ENCODE peak calls at places on chromosomes 5 and 9, in eight cellular contexts. H is IMR-90, S is K562, U is H1, L is WTC11, C is A549, B is GM12878, Q is SK-N-SH. O is an unnamed sample.

GRCh38 chr9:98263482-98264357 is 8.3 kb upstream of the TBC1D2 start:
- DNase-seq in Q (peak), B (peak), C (peak), L (peak), H (peak), S (peak), U (no peak), O (peak)

GRCh38 chr5:112348387-112348786 is 70.7 kb downstream of the EPB41L4A start:
- DNase-seq in Q (no peak), L (peak), U (no peak), H (no peak), C (no peak), B (no peak), S (no peak), O (no peak)

GRCh38 chr9:33472171-33472920 is 1.4 kb downstream of the NOL6 start:
- DNase-seq in S (no peak), L (no peak), H (no peak), C (no peak), Q (no peak), B (no peak), U (no peak), O (no peak)

GRCh38 chr5:113122053-113122452 is 145.5 kb downstream of the DCP2 start:
- DNase-seq in S (no peak), Q (no peak), H (peak), B (no peak), U (no peak), C (no peak), L (no peak), O (no peak)

GRCh38 chr9:693460-694390 is 147.8 kb upstream of the DMRT1 start:
- DNase-seq in C (no peak), Q (no peak), U (no peak), H (peak), S (no peak), L (no peak), B (no peak), O (no peak)

GRCh38 chr5:177315411-177315810 is 3.7 kb upstream of the MXD3 start:
- DNase-seq in S (no peak), U (no peak), L (no peak), B (no peak), Q (no peak), H (no peak), C (no peak), O (no peak)

GRCh38 chr5:72465601-72466563 is 41.3 kb downstream of the ZNF366 start:
- DNase-seq in S (no peak), C (no peak), Q (no peak), H (peak), L (no peak), B (peak), U (no peak), O (no peak)

GRCh38 chr9:133569891-133570651 is 35.6 kb downstream of the ADAMTSL2 start:
- DNase-seq in B (no peak), C (no peak), H (no peak), U (no peak), Q (peak), S (no peak), L (peak), O (no peak)

GRCh38 chr5:157926171-157926671 is 67.3 kb upstream of the CLINT1 start:
- DNase-seq in S (no peak), H (no peak), C (no peak), L (no peak), Q (no peak), U (no peak), B (no peak), O (peak)

GRCh38 chr9:133874061-133874638 is 118.0 kb downstream of the VAV2 start:
- DNase-seq in L (no peak), U (no peak), Q (peak), S (no peak), B (no peak), C (peak), H (peak), O (no peak)

GRCh38 chr5:64790210-64790609 is 21.5 kb downstream of the CWC27 start:
- DNase-seq in S (no peak), H (peak), L (no peak), U (no peak), B (no peak), C (no peak), Q (no peak), O (no peak)

GRCh38 chr5:175444060-175444904 is at the start of gene DRD1:
- DNase-seq in Q (peak), S (peak), H (peak), C (peak), L (peak), U (no peak), B (no peak), O (no peak)

GRCh38 chr5:131386779-131387178 is 122.9 kb downstream of the CDC42SE2 start:
- DNase-seq in H (peak), S (no peak), Q (no peak), U (no peak), B (no peak), L (no peak), C (no peak), O (peak)

GRCh38 chr9:96386157-96386556 is 2.6 kb upstream of the SLC35D2 start:
- DNase-seq in Q (no peak), C (no peak), S (no peak), L (no peak), U (no peak), B (no peak), H (no peak), O (peak)

GRCh38 chr9:96382175-96382574 is 1.3 kb downstream of the SLC35D2 start:
- DNase-seq in B (no peak), H (peak), C (no peak), L (no peak), Q (no peak), S (no peak), U (no peak), O (peak)

GRCh38 chr9:96381696-96382095 is 1.8 kb downstream of the SLC35D2 start:
- DNase-seq in H (no peak), C (no peak), S (no peak), B (no peak), Q (no peak), L (no peak), U (no peak), O (no peak)

GRCh38 chr9:96382839-96383164 is 709 bp downstream of the SLC35D2 start:
- DNase-seq in B (no peak), Q (no peak), C (no peak), S (no peak), U (no peak), H (no peak), L (no peak), O (no peak)

DNA sequence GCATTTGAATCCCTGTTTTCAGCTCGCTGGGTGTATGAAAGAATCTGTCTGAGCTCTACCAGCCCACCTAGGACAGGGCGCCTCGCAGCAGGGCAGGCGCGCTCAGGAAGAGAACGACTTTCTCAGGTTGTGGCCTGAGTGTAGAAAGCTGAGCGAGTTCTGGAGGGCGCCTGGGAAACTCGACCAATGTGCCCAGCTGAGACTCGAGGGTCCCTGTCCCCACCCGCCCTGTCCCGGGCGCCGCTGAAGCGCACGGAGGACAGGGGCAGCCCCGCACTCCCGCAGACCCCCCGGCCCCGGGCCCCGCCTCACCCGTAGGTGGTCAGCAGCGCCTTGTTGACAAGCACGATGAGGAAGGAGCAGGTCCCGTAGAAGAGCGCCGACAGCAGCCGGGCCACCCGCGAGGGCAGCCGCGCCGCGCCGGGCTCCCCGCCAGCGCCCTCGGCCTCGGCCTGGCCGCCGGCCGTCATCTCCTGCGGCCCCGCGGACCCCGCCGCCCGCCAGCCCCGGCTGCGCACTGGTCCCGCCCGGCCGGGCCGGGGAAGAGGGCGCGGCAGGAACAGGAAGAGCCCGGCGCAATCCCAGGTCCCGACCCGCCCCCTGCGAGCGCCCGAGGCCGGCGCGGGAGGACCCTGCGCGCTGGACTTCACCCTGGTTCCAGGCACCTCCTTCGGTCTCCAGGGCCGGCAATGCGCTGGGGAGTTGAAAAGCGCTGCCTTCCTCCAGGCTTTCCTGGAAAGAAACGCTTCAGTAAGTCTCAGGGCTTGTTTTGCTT is at the start of gene SLC35D2:
- DNase-seq in Q (peak), S (peak), H (peak), C (peak), B (no peak), U (no peak), L (peak), O (peak)
- TF ChIP-seq USF2 in Q (no peak), S (no peak), H (no peak), C (no peak), B (no peak), U (no peak), L (no peak), O (no peak)

DNA sequence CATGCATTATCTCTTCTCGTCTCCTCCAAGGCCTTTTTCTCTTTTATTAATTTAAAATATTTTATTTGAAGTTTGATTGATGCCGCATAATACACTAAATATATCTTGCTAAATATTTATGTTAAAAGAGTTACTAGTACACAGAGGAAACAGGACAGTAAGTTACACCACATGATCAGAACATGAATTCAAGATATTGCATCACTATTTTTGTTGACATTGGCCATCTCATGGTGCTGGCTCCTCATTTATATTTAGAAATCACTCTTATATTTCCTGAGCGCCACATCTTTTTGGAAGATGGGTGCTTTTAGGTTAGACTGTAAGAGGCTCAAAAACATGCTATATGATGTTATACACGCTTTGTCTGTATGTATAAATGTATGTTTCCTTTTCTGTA is 23.0 kb downstream of the SPEF2 start:
- DNase-seq in Q (no peak), S (no peak), U (no peak), B (no peak), L (no peak), C (no peak), H (no peak), O (no peak)
- TF ChIP-seq USF2 in Q (no peak), S (no peak), U (no peak), B (no peak), L (no peak), C (no peak), H (no peak), O (no peak)

GRCh38 chr9:91966503-91966902 is 16.5 kb upstream of the ROR2 start:
- DNase-seq in S (no peak), U (no peak), L (no peak), C (no peak), Q (no peak), H (peak), B (no peak), O (no peak)
- TF ChIP-seq USF2 in S (no peak), U (no peak), L (no peak), C (no peak), Q (no peak), H (no peak), B (no peak), O (no peak)

GRCh38 chr9:131020862-131021261 is 11.9 kb downstream of the LAMC3 start:
- DNase-seq in U (no peak), C (no peak), B (no peak), S (no peak), L (no peak), Q (no peak), H (no peak), O (no peak)
- TF ChIP-seq USF2 in U (no peak), C (no peak), B (no peak), S (no peak), L (no peak), Q (no peak), H (no peak), O (no peak)

GRCh38 chr5:141814064-141814982 is 63.9 kb downstream of the PCDH1 start:
- DNase-seq in L (peak), Q (peak), B (no peak), U (no peak), S (peak), H (no peak), C (peak), O (peak)
- TF ChIP-seq USF2 in L (peak), Q (no peak), B (no peak), U (no peak), S (no peak), H (no peak), C (no peak), O (no peak)

GRCh38 chr9:116075191-116075590 is 78.4 kb upstream of the PAPPA start:
- DNase-seq in S (no peak), H (peak), C (no peak), B (no peak), L (no peak), Q (no peak), U (no peak), O (no peak)
- TF ChIP-seq USF2 in S (no peak), H (no peak), C (no peak), B (no peak), L (no peak), Q (no peak), U (no peak), O (no peak)

DNA sequence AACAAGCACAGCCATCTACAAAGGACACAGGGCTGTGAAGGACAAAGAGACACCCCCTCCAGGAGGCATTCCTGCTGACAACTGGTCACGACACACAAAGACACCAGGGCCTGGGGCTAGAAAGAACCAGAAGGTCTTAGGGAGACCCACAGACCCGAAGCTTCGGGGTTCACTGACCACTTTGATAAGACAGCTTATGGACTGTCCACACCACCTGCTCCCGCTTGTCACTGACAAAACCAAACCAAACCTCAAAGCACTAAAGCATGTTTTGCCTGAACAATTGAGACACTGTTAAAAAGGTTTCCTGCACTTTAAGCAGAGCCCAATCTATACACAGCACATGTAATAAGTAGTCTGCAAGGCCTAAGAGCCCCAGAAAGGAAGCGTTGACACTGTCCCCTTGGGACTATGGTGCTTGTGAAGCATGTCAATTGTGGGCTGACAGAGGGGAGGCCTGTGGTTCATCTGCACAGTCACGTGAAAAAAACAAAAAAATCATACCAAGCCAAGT is 185.0 kb downstream of the GAPVD1 start:
- DNase-seq in U (no peak), C (no peak), B (peak), L (no peak), H (no peak), Q (no peak), S (no peak), O (no peak)
- TF ChIP-seq USF2 in U (no peak), C (no peak), B (peak), L (no peak), H (no peak), Q (no peak), S (no peak), O (no peak)

GRCh38 chr9:110545705-110546104 is 33.8 kb downstream of the SVEP1 start:
- DNase-seq in U (no peak), B (no peak), S (no peak), Q (no peak), H (peak), C (no peak), L (no peak), O (peak)

GRCh38 chr9:110541950-110542349 is 37.6 kb downstream of the SVEP1 start:
- DNase-seq in L (no peak), U (no peak), B (no peak), Q (no peak), H (peak), C (no peak), S (no peak), O (no peak)

GRCh38 chr9:110546411-110546871 is 33.1 kb downstream of the SVEP1 start:
- DNase-seq in U (no peak), C (no peak), L (no peak), S (no peak), B (no peak), Q (no peak), H (peak), O (peak)

GRCh38 chr9:110538621-110539020 is 40.9 kb downstream of the SVEP1 start:
- DNase-seq in H (peak), C (no peak), L (no peak), Q (no peak), S (no peak), B (no peak), U (no peak), O (no peak)

DNA sequence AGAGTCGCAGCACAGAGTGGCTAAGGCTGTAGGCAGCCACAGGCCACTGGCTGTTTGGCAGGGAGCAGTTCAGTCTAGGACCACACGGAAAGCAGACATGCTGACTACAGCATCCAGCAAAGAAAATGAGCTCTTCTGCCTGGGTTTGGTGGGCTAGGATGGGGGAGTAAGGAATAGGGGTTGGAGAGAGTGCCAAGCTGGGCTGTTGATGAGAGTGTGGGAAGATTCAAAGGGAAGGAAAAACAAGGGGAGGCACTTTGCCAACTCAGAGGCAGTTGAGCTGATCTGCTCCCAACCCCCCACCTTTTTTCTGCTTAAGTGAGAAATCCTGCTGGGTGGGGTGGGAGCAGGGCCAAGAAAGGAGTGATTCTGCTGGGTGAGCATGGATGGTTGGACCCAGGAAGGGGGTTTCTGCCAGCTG is 35.9 kb downstream of the SVEP1 start:
- DNase-seq in B (no peak), C (no peak), H (no peak), Q (no peak), L (no peak), U (no peak), S (no peak), O (no peak)
- TF ChIP-seq USF2 in B (no peak), C (no peak), H (no peak), Q (no peak), L (no peak), U (no peak), S (no peak), O (no peak)

GRCh38 chr5:9622891-9623547 is 7.1 kb downstream of the TAS2R1 start:
- DNase-seq in U (no peak), L (no peak), C (no peak), S (no peak), Q (no peak), B (no peak), H (peak), O (no peak)
- TF ChIP-seq USF2 in U (no peak), L (no peak), C (no peak), S (no peak), Q (no peak), B (no peak), H (no peak), O (no peak)

DNA sequence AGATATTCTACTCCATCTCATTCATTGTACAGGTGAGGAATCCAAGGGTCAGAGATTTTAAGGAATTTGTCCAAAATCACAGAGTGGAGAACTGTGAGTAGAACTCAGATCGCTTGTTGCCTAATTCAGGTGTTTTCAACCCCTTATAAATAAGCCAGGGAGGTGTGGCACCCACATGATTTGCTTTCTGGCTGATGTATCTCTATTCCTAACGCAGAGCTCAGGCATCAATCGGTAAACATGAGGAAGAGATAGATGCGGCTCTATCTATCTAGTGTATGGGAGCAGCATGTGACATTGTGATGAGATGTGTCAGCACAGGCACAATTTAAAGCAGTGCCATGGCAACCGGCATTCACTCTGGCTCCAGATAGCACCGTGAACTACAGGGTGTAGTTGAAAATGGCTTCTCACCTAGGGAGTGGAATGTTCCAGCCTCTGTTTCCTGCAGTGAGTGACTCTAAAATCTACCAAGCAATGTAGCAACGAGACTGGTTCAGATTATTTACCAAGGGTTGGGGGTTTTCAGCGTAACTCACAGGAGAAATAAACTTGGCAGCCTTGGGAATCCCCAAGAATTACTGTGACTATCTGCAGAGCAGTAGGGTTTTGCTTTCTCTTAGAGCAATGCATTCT is 53.4 kb upstream of the SUB1 start:
- DNase-seq in C (peak), S (no peak), U (peak), Q (no peak), B (peak), H (peak), L (peak), O (peak)
- TF ChIP-seq USF2 in C (peak), S (peak), U (no peak), Q (no peak), B (peak), H (peak), L (no peak), O (no peak)

O was measured in HepG2.